ENCODE peak calls at places on chromosomes 12 and 14, in four cellular contexts. B is IMR-90, K is pancreas, L is sigmoid colon. R is an unnamed sample.

GRCh38 chr12:105205322-105206048 is 30.5 kb downstream of the APPL2 start:
- DNase-seq in B (no peak), K (peak; percentile 63), L (no peak), R (no peak)

GRCh38 chr14:64234877-64235651 is 59.1 kb downstream of the ESR2 start:
- DNase-seq in B (peak; percentile 14), K (no peak), L (no peak), R (no peak)

GRCh38 chr12:30725739-30726138 is 29.0 kb downstream of the CAPRIN2 start:
- DNase-seq in B (peak; percentile 84), K (no peak), L (no peak), R (no peak)

GRCh38 chr12:56551070-56551469 is 29.4 kb downstream of the RBMS2 start:
- DNase-seq in B (no peak), K (no peak), L (no peak), R (no peak)

GRCh38 chr12:31225656-31226535 is 100.1 kb downstream of the SINHCAF start:
- DNase-seq in B (no peak), K (no peak), L (no peak), R (no peak)

GRCh38 chr12:120751389-120751788 is 25.8 kb downstream of the ACADS start:
- DNase-seq in B (no peak), K (no peak), L (no peak), R (no peak)

GRCh38 chr12:124369901-124370378 is 75.0 kb downstream of the RFLNA start:
- DNase-seq in B (no peak), K (no peak), L (no peak), R (no peak)

GRCh38 chr12:43917896-43918295 is 82.0 kb downstream of the TMEM117 start:
- DNase-seq in B (no peak), K (no peak), L (no peak), R (no peak)

GRCh38 chr12:19856389-19856788 is 417.1 kb downstream of the AEBP2 start:
- DNase-seq in B (peak; percentile 24), K (no peak), L (no peak), R (no peak)

GRCh38 chr14:66483322-66483721 is 2.8 kb upstream of the CCDC196 start:
- DNase-seq in B (no peak), K (no peak), L (no peak), R (no peak)

GRCh38 chr12:10175849-10176641 is 2.8 kb upstream of the TMEM52B start:
- DNase-seq in B (no peak), K (no peak), L (no peak), R (no peak)

GRCh38 chr12:95736631-95737030 is 53.9 kb downstream of the NTN4 start:
- DNase-seq in B (peak; percentile 47), K (no peak), L (no peak), R (peak; percentile 46)

GRCh38 chr12:24617471-24617870 is 331.4 kb downstream of the BCAT1 start:
- DNase-seq in B (peak; percentile 77), K (no peak), L (no peak), R (no peak)

GRCh38 chr14:68970736-68971135 is 8.4 kb downstream of the ACTN1 start:
- DNase-seq in B (no peak), K (no peak), L (no peak), R (no peak)

GRCh38 chr14:68968051-68968450 is 11.1 kb downstream of the ACTN1 start:
- DNase-seq in B (no peak), K (no peak), L (peak; percentile 57), R (no peak)

GRCh38 chr14:68970096-68970612 is 8.9 kb downstream of the ACTN1 start:
- DNase-seq in B (no peak), K (no peak), L (peak; percentile 62), R (no peak)

GRCh38 chr14:68968721-68969120 is 10.4 kb downstream of the ACTN1 start:
- DNase-seq in B (no peak), K (no peak), L (peak; percentile 54), R (no peak)

DNA sequence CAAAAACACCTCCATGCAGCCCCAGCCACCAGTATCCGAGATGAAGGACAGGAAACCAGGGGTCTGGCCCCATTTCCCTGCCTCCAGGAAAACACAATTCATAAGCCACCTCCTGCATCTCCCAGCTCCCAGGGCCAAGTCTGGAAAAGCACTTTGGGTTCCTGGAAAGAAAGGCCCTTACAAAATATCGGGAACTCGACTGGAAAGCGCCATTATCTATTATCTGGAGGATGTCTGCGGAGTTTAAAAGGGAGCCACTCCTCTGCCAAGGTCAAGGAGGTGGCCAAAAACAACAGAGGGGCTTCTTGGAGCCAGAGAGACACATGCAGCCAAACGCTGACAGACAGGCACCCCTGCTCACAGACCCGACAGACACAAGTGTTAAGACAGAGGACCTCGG is 9.8 kb downstream of the ACTN1 start:
- DNase-seq in B (no peak), K (no peak), L (peak; percentile 65), R (no peak)
- H3K27ac ChIP-seq in B (peak overlapping the region; percentile 55), K (peak overlapping the region; percentile 47), L (peak overlapping the region; percentile 98), R (peak overlapping the region; percentile 66)

GRCh38 chr12:117685115-117685926 is 283.5 kb downstream of the KSR2 start:
- DNase-seq in B (no peak), K (peak; percentile 64), L (peak; percentile 80), R (no peak)
- H3K27ac ChIP-seq in B (no peak overlapping the region), K (peak overlapping the region; percentile 86), L (no peak overlapping the region), R (no peak overlapping the region)

DNA sequence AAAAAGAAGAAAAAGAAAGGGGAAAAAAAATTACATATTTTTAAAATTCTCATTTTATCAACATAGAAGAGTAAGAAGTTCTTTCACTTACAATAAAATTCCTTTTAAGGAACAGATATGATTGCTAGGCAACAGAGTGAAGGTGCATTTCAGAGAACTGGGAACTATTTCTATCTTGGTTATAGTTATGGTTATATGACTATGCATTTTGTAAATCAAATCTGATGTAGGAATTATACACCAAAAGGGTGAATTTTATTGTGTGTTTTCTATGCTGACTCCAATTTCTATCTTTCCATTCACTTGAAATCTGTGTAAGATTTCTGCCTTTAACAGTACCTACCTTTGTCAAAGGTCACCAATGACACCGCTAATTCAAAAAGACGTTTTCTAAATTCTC is 50.1 kb downstream of the HNRNPC start:
- DNase-seq in B (no peak), K (no peak), L (no peak), R (no peak)
- H3K27ac ChIP-seq in B (no peak overlapping the region), K (no peak overlapping the region), L (no peak overlapping the region), R (peak overlapping the region; percentile 27)

GRCh38 chr14:103569436-103569835 is 6.7 kb downstream of the COA8 start:
- DNase-seq in B (no peak), K (no peak), L (no peak), R (no peak)

GRCh38 chr14:103574104-103574503 is 11.3 kb downstream of the COA8 start:
- DNase-seq in B (no peak), K (no peak), L (no peak), R (no peak)

GRCh38 chr14:103578401-103579075 is 15.8 kb downstream of the COA8 start:
- DNase-seq in B (peak; percentile 53), K (no peak), L (no peak), R (no peak)

GRCh38 chr14:103576371-103577024 is 13.7 kb downstream of the COA8 start:
- DNase-seq in B (peak; percentile 80), K (peak; percentile 75), L (peak; percentile 97), R (peak; percentile 87)

GRCh38 chr14:103574707-103575285 is 12.0 kb downstream of the COA8 start:
- DNase-seq in B (no peak), K (no peak), L (no peak), R (no peak)
- H3K27ac ChIP-seq in B (no peak overlapping the region), K (no peak overlapping the region), L (peak overlapping the region; percentile 86), R (peak overlapping the region; percentile 74)

GRCh38 chr12:132295101-132295526 is 34.3 kb downstream of the GALNT9 start:
- DNase-seq in B (no peak), K (no peak), L (no peak), R (no peak)

GRCh38 chr12:132291402-132292175 is 37.8 kb downstream of the GALNT9 start:
- DNase-seq in B (no peak), K (peak; percentile 11), L (no peak), R (no peak)

GRCh38 chr12:132290203-132290540 is 39.2 kb downstream of the GALNT9 start:
- DNase-seq in B (no peak), K (peak; percentile 6), L (no peak), R (no peak)

GRCh38 chr12:132294121-132295034 is 35.0 kb downstream of the GALNT9 start:
- DNase-seq in B (no peak), K (peak; percentile 5), L (no peak), R (no peak)

GRCh38 chr12:132292328-132293319 is 36.8 kb downstream of the GALNT9 start:
- DNase-seq in B (no peak), K (peak; percentile 9), L (no peak), R (no peak)
- H3K27ac ChIP-seq in B (no peak overlapping the region), K (no peak overlapping the region), L (no peak overlapping the region), R (no peak overlapping the region)

GRCh38 chr12:115451785-115452736 is 768.1 kb upstream of the TBX3 start:
- DNase-seq in B (peak; percentile 10), K (peak; percentile 28), L (no peak), R (peak; percentile 59)
- H3K27ac ChIP-seq in B (no peak overlapping the region), K (no peak overlapping the region), L (no peak overlapping the region), R (peak overlapping the region; percentile 83)

GRCh38 chr14:69044296-69044695 is 65.2 kb upstream of the ACTN1 start:
- DNase-seq in B (no peak), K (no peak), L (no peak), R (no peak)

GRCh38 chr14:69042309-69043006 is 63.4 kb upstream of the ACTN1 start:
- DNase-seq in B (no peak), K (no peak), L (no peak), R (no peak)

GRCh38 chr14:69044965-69045555 is 66.0 kb upstream of the ACTN1 start:
- DNase-seq in B (peak; percentile 91), K (no peak), L (no peak), R (peak; percentile 51)

GRCh38 chr14:69043007-69043444 is 63.9 kb upstream of the ACTN1 start:
- DNase-seq in B (no peak), K (peak; percentile 58), L (no peak), R (peak; percentile 39)

DNA sequence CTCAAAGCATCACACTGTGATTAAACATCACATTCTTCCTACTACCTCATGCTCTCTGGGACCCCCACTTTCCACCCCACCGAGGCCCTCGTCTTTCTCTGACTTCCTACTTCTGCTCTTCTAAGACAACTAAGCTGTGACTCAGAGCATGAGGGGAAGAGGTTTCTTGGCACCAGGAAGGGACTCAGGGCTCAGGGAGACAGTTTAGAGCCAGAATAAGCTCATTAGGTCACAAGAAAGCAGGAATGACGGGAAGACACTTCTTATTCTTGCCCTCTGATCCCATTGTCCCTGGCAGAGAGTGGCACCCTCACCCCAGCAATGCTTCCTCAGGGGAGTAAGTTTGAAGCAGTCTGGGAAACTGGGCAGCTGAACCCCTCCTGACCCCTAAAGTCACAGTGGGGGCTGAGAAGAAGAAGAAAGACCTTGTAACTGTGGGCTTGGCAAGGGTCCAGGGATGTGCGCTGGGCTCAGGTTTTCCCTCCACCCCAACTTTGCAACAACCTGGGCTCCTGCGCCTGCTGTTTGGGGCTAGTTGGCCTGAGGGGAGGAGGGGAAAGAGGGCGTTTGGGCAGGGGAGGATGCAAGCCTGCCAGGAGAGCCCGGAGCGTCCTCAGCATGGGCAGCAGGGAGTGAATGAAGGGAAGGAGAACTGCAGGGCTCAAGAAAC is 64.6 kb upstream of the ACTN1 start:
- DNase-seq in B (peak; percentile 77), K (peak; percentile 38), L (peak; percentile 79), R (no peak)
- H3K27ac ChIP-seq in B (peak overlapping the region; percentile 25), K (peak overlapping the region; percentile 41), L (peak overlapping the region; percentile 76), R (peak overlapping the region; percentile 54)

GRCh38 chr12:116406529-116406928 is 129.0 kb upstream of the MED13L start:
- DNase-seq in B (peak; percentile 55), K (no peak), L (peak; percentile 95), R (peak; percentile 92)
- H3K27ac ChIP-seq in B (no peak overlapping the region), K (no peak overlapping the region), L (no peak overlapping the region), R (peak overlapping the region; percentile 50)

R was measured in left ventricle myocardium inferior.